ENCODE peak calls at places on chromosomes 5 and 9, in six cellular contexts. K, F, P, W, A and S are unnamed samples.

GRCh38 chr9:124296800-124297552 is 39.2 kb downstream of the NEK6 start:
- DNase-seq in W (no peak), K (no peak), P (no peak), A (no peak), F (no peak), S (no peak)

GRCh38 chr5:149345892-149346222 is 558 bp downstream of the GRPEL2 start:
- DNase-seq in F (peak; percentile 30), W (no peak), P (peak; percentile 69), K (no peak), A (peak; percentile 35), S (no peak)

GRCh38 chr5:144024601-144025000 is 145.9 kb downstream of the YIPF5 start:
- DNase-seq in A (peak; percentile 54), P (no peak), K (no peak), W (no peak), F (peak; percentile 27), S (no peak)

GRCh38 chr5:133947431-133947841 is 21.0 kb downstream of the C5orf15 start:
- DNase-seq in W (no peak), K (no peak), A (no peak), P (no peak), F (peak; percentile 62), S (no peak)

GRCh38 chr9:26292943-26293342 is 599.7 kb downstream of the CAAP1 start:
- DNase-seq in K (no peak), P (peak; percentile 57), F (peak; percentile 72), A (peak; percentile 48), W (no peak), S (no peak)

GRCh38 chr5:39076757-39077475 is 2.7 kb upstream of the RICTOR start:
- DNase-seq in F (peak; percentile 30), P (peak; percentile 45), A (peak; percentile 48), W (no peak), K (peak; percentile 58), S (peak; percentile 33)

GRCh38 chr9:137139468-137140150 is 655 bp downstream of the GRIN1 start:
- DNase-seq in P (no peak), F (no peak), A (no peak), W (no peak), K (peak; percentile 8), S (no peak)

GRCh38 chr9:87443006-87443405 is 54.7 kb upstream of the DAPK1 start:
- DNase-seq in K (no peak), A (no peak), F (no peak), P (no peak), W (no peak), S (no peak)

GRCh38 chr5:71589903-71590302 is 2.8 kb downstream of the MCCC2 start:
- DNase-seq in W (no peak), P (no peak), K (peak; percentile 27), F (no peak), A (no peak), S (peak; percentile 29)

GRCh38 chr5:104652271-104652861 is 1089.8 kb upstream of the NUDT12 start:
- DNase-seq in A (no peak), F (no peak), P (no peak), K (no peak), W (no peak), S (no peak)

GRCh38 chr5:370311-370958 is 48.9 kb downstream of the AHRR start:
- DNase-seq in W (no peak), K (no peak), P (no peak), F (no peak), A (no peak), S (no peak)

GRCh38 chr9:91146391-91147019 is 215.2 kb downstream of the AUH start:
- DNase-seq in P (no peak), A (no peak), W (no peak), K (no peak), F (peak; percentile 27), S (no peak)

GRCh38 chr9:121797056-121797455 is 145.6 kb downstream of the DAB2IP start:
- DNase-seq in W (no peak), A (no peak), F (no peak), K (no peak), P (no peak), S (no peak)

GRCh38 chr9:125467341-125467740 is 205.7 kb downstream of the GAPVD1 start:
- DNase-seq in W (no peak), A (no peak), P (no peak), K (no peak), F (no peak), S (no peak)

GRCh38 chr5:34490501-34491250 is 165.5 kb upstream of the RAI14 start:
- DNase-seq in P (peak; percentile 62), F (no peak), K (peak; percentile 15), A (no peak), W (peak; percentile 88), S (no peak)

GRCh38 chr9:89604463-89605180 is at the start of gene GADD45G:
- DNase-seq in A (peak; percentile 78), P (peak; percentile 78), W (peak; percentile 94), K (peak; percentile 80), F (peak; percentile 78), S (peak; percentile 80)

GRCh38 chr5:10762776-10763500 is 1.9 kb upstream of the DAP start:
- DNase-seq in A (no peak), W (no peak), K (no peak), P (no peak), F (no peak), S (no peak)

GRCh38 chr9:115374724-115375268 is 256.8 kb upstream of the TNC start:
- DNase-seq in K (no peak), F (no peak), A (no peak), P (no peak), W (no peak), S (no peak)

GRCh38 chr9:65420771-65421170 is 135.8 kb upstream of the FOXD4L5 start:
- DNase-seq in W (no peak), F (no peak), P (no peak), A (no peak), K (no peak), S (no peak)

GRCh38 chr9:93682155-93682968 is 106.0 kb downstream of the PHF2 start:
- DNase-seq in F (no peak), W (peak; percentile 62), K (no peak), P (peak; percentile 82), A (peak; percentile 40), S (peak; percentile 79)

GRCh38 chr5:36712719-36713118 is 106.3 kb downstream of the SLC1A3 start:
- DNase-seq in W (no peak), K (no peak), F (no peak), A (no peak), P (no peak), S (no peak)

GRCh38 chr9:77453857-77454647 is 194.1 kb downstream of the GNA14 start:
- DNase-seq in W (no peak), K (peak; percentile 10), P (no peak), F (no peak), A (no peak), S (no peak)

GRCh38 chr5:172906888-172907287 is 52.3 kb upstream of the RPL26L1 start:
- DNase-seq in K (no peak), P (no peak), A (no peak), W (peak; percentile 17), F (no peak), S (no peak)

GRCh38 chr9:5817776-5818336 is 15.1 kb downstream of the ERMP1 start:
- DNase-seq in W (no peak), P (peak; percentile 68), K (no peak), A (peak; percentile 58), F (peak; percentile 72), S (no peak)

GRCh38 chr5:148397968-148398595 is 14.3 kb downstream of the FBXO38 start:
- DNase-seq in K (no peak), A (no peak), P (no peak), W (no peak), F (no peak), S (no peak)

GRCh38 chr9:77455312-77455927 is 192.7 kb downstream of the GNA14 start:
- DNase-seq in P (no peak), K (no peak), A (peak; percentile 28), F (no peak), W (no peak), S (no peak)

GRCh38 chr5:40939753-40940152 is 30.5 kb downstream of the C7 start:
- DNase-seq in W (no peak), P (no peak), A (no peak), F (no peak), K (no peak), S (peak; percentile 5)

GRCh38 chr9:121841771-121842611 is 190.6 kb downstream of the DAB2IP start:
- DNase-seq in P (peak; percentile 22), W (no peak), A (peak; percentile 24), F (peak; percentile 48), K (no peak), S (no peak)

GRCh38 chr5:10760033-10760975 is 730 bp downstream of the DAP start:
- DNase-seq in K (peak; percentile 61), P (peak; percentile 83), F (peak; percentile 53), A (peak; percentile 60), W (peak; percentile 74), S (peak; percentile 41)

GRCh38 chr5:2366816-2367215 is 384.7 kb downstream of the IRX2 start:
- DNase-seq in K (no peak), P (no peak), A (no peak), F (no peak), W (no peak), S (no peak)

GRCh38 chr5:177327539-177328522 is 16.1 kb upstream of the MXD3 start:
- DNase-seq in A (peak; percentile 83), K (no peak), F (peak; percentile 75), P (no peak), W (no peak), S (no peak)

GRCh38 chr5:5932824-5933223 is 445.5 kb downstream of the MED10 start:
- DNase-seq in K (no peak), P (no peak), F (no peak), A (no peak), W (no peak), S (no peak)